ENCODE peak calls at places on chromosomes 13 and 19, in six cellular contexts. O is IMR-90, C is gastrocnemius medialis, W is body of pancreas, H is HCT116, K is testis. A is an unnamed sample.

GRCh38 chr13:75550159-75550567 is 572 bp downstream of the UCHL3 start:
- DNase-seq in K (peak; percentile 74), C (no peak), H (peak; percentile 56), W (peak; percentile 25), O (peak; percentile 87), A (peak; percentile 22)

GRCh38 chr13:69324109-69324886 is 783.3 kb upstream of the ATXN8OS start:
- DNase-seq in W (no peak), C (no peak), O (no peak), H (peak; percentile 1), K (no peak), A (no peak)

GRCh38 chr13:46489586-46490023 is 63.4 kb upstream of the LRCH1 start:
- DNase-seq in W (no peak), C (peak; percentile 36), O (peak; percentile 67), H (no peak), K (no peak), A (no peak)

GRCh38 chr19:54380897-54381296 is 16.2 kb upstream of the LAIR1 start:
- DNase-seq in K (no peak), W (no peak), C (no peak), O (no peak), H (no peak), A (no peak)

GRCh38 chr13:80379245-80379644 is 38.3 kb upstream of the SPRY2 start:
- DNase-seq in W (no peak), H (no peak), C (no peak), O (peak; percentile 43), K (no peak), A (no peak)

GRCh38 chr13:112959701-112960542 is 9.1 kb upstream of the MCF2L start:
- DNase-seq in C (no peak), K (no peak), H (no peak), O (no peak), W (no peak), A (no peak)

GRCh38 chr13:106490887-106491321 is 44.6 kb downstream of the EFNB2 start:
- DNase-seq in O (no peak), W (no peak), C (no peak), K (no peak), H (no peak), A (no peak)

GRCh38 chr19:38417544-38418506 is 8.2 kb downstream of the RASGRP4 start:
- DNase-seq in W (peak; percentile 23), C (peak; percentile 45), H (peak; percentile 66), O (no peak), K (peak; percentile 54), A (peak; percentile 21)

GRCh38 chr13:63393112-63393511 is 1977.5 kb upstream of the PCDH20 start:
- DNase-seq in K (no peak), H (no peak), C (no peak), O (peak; percentile 3), W (no peak), A (no peak)

GRCh38 chr13:36848228-36848982 is 29.4 kb downstream of the RFXAP start:
- DNase-seq in K (no peak), O (peak; percentile 19), C (no peak), H (no peak), W (no peak), A (no peak)

GRCh38 chr13:85825454-85825853 is 26.2 kb upstream of the SLITRK6 start:
- DNase-seq in C (no peak), W (no peak), O (peak; percentile 6), H (no peak), K (no peak), A (no peak)

GRCh38 chr13:100269837-100270236 is 180.9 kb downstream of the PCCA start:
- DNase-seq in K (peak; percentile 47), H (no peak), C (peak; percentile 49), O (peak; percentile 82), W (peak; percentile 38), A (peak; percentile 59)

GRCh38 chr19:5832049-5832448 is 7.5 kb downstream of the FUT6 start:
- DNase-seq in C (no peak), W (no peak), O (no peak), K (no peak), H (no peak), A (no peak)

GRCh38 chr19:33804021-33804799 is 7.5 kb downstream of the KCTD15 start:
- DNase-seq in H (no peak), K (peak; percentile 68), C (no peak), W (peak; percentile 94), O (peak; percentile 83), A (peak; percentile 79)

GRCh38 chr13:114107686-114108081 is 24.7 kb downstream of the RASA3 start:
- DNase-seq in H (no peak), C (peak; percentile 82), O (peak; percentile 91), K (no peak), W (no peak), A (peak; percentile 12)

GRCh38 chr19:7083076-7083956 is 13.8 kb downstream of the ZNF557 start:
- DNase-seq in W (no peak), H (no peak), C (no peak), K (no peak), O (peak; percentile 38), A (no peak)

GRCh38 chr13:25214371-25215252 is 42.5 kb upstream of the AMER2 start:
- DNase-seq in K (peak; percentile 16), C (peak; percentile 70), O (peak; percentile 21), H (no peak), W (no peak), A (peak; percentile 37)

GRCh38 chr13:49539746-49540145 is 44.0 kb downstream of the PHF11 start:
- DNase-seq in C (no peak), O (no peak), K (no peak), H (no peak), W (no peak), A (no peak)
- H3K27ac ChIP-seq in C (no peak overlapping the region), O (no peak overlapping the region), K (no peak overlapping the region), H (no peak overlapping the region), W (no peak overlapping the region), A (peak overlapping the region; percentile 82)

DNA sequence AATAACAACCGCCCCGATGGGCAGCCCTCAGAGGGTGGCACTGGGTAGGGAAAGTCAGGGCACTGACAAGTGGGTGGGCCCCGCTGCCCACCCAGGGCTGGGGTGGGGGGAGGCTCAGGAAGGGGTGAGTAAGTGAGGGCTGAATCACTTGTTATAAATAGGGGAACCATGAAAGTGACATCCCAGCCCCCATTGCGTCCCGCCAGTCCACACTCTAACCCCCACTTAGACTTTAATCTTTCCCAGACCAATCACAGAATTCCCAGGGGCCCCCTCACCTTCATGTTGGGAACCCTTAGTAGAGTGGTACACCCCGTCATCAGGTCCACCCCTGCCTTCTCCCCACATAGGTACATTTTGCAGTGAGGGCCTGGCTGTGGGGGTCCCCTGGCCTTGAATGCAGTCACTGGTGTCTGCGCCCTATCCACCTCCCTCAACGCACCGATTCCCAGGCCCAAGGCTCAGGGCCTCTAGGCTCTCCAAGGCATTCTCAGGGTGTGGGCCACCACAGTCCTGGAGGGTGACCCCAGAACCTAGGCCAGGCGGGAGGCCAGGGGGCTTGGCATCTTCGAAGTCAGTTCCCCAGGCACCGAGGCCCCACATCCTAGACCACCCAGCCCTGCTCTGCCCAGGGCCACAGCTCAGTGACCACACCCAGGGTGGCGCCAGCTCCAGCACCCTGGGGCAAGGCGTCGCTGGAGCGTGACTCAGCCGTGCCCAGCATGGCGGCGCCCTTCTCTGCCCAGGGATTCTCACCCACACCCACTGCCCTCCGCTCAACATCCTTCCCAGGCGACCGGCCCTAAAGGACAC is 36.8 kb upstream of the NANOS3 start:
- DNase-seq in C (peak; percentile 73), O (peak; percentile 51), K (no peak), W (peak; percentile 21), H (no peak), A (no peak)
- TF ChIP-seq POLR2A in C (peak; percentile 46), O (peak; percentile 81), K (no peak), W (no peak), H (no peak), A (no peak)

DNA sequence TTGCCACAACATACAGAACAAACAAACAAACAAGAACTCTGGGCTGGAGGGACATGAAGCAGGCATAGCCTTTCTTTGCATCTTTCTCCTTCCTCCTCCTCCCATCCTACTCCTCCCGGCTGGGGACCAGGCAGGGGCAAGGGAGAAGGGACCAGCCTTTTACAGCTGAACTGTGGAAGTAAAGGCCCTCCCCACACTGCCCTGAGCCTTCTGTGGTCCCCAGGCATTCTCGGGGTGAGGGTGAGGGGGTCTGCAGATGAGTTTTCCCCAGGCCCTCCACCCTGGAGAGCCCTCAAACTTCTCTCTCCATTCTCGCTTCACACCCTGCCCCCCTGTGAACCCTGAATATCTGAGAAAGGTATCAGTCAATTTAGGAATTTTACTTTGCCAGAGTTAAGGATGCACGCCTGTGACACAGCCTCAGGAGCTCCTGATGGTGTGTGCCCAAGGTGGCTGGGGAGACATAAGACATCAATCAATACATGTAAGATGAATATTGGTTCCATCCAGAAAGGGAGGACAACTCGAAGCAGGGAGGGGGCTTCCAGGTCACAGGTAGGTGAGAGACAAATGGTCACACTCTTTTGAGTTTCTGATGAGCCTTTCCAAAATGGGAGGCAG is 170.9 kb downstream of the COL4A1 start:
- DNase-seq in O (no peak), H (no peak), C (no peak), W (no peak), K (no peak), A (no peak)
- H3K27ac ChIP-seq in O (no peak overlapping the region), H (no peak overlapping the region), C (peak overlapping the region; percentile 95), W (no peak overlapping the region), K (no peak overlapping the region), A (no peak overlapping the region)

GRCh38 chr19:1087813-1088418 is 7.3 kb downstream of the POLR2E start:
- DNase-seq in O (no peak), W (no peak), K (peak; percentile 70), H (no peak), C (peak; percentile 51), A (no peak)
- TF ChIP-seq POLR2A in O (no peak), W (no peak), K (no peak), H (no peak), C (no peak), A (no peak)

DNA sequence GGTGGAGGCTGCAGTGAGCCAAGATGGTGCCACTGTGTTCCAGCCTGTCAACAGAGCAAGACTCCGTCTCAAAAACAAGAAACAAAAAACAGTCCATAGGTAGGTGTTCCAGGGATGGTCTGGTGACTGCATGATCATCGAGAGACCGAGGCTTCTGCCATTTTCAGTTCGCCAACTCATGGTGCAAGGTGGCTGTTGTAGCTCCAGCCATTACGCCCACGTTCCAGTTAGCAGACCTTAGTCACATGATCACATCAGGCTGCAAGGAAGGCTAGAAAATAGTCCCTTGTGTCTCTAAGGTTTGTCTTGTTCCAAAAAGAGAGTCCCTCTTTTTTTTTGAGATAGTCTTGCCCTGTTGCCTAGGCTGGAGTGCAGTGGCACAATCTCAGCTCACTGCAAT is 3.1 kb upstream of the CLASRP start:
- DNase-seq in C (no peak), K (no peak), H (no peak), O (no peak), W (no peak), A (no peak)
- H3K27ac ChIP-seq in C (no peak overlapping the region), K (no peak overlapping the region), H (no peak overlapping the region), O (no peak overlapping the region), W (no peak overlapping the region), A (no peak overlapping the region)

DNA sequence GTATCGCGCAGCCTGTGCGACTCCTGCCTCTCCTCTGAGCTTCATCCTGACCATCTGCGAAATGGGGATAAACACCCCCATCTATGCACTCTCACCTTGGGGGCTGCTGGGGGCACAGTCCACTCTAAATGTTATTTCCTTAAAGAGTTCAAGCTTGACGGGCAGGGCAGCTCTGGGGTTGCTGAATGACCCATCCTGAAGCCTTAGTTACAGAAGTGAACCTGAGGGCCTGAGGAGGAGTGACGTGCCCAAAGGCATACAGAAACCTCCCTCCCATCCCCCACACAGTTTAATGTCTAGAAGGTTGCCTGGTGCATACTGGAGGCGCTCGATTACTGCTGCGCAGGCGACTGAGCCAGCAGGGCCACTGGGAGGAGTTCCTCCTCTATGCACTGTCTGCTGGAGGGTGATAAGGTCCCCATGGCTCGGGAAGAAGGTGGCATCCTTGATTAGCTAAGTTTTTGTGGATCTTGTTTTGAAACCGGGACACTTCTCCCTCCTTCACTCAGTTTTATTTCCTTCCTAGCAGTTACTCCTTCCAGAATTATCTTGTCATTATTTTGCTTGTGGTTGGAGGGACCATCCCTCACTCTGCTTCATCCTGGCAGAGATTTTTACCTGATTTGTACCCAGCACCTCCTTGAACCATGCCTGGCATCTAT is 572 bp upstream of the FKBP8 start:
- DNase-seq in W (peak; percentile 29), K (peak; percentile 48), O (peak; percentile 40), C (peak; percentile 41), H (peak; percentile 76), A (peak; percentile 41)
- TF ChIP-seq POLR2A in W (peak; percentile 19), K (no peak), O (no peak), C (no peak), H (no peak), A (no peak)

A was measured in uterus.